ENCODE peak calls at places on chromosomes 1 and 21, in six cellular contexts. R, J, M, F, K and I are unnamed samples.

GRCh38 chr1:197696372-197696771 is 78.9 kb downstream of the DENND1B start:
- DNase-seq in R (no peak), J (no peak), M (no peak), F (no peak), K (no peak), I (no peak)

GRCh38 chr1:214002472-214002871 is 14.7 kb downstream of the PROX1 start:
- DNase-seq in R (no peak), J (no peak), M (no peak), F (no peak), K (no peak), I (no peak)

GRCh38 chr1:44611866-44612265 is 62.4 kb downstream of the TMEM53 start:
- DNase-seq in R (no peak), J (no peak), M (no peak), F (no peak), K (no peak), I (no peak)

GRCh38 chr1:65310078-65310587 is 790 bp downstream of the DNAJC6 start:
- DNase-seq in R (no peak), J (peak; percentile 51), M (peak; percentile 49), F (peak; percentile 44), K (peak; percentile 47), I (no peak)

GRCh38 chr1:200960948-200961340 is 62.6 kb downstream of the KIF21B start:
- DNase-seq in R (no peak), J (no peak), M (no peak), F (no peak), K (no peak), I (no peak)

GRCh38 chr1:213982814-213983588 is 4.8 kb upstream of the PROX1 start:
- DNase-seq in R (no peak), J (no peak), M (peak; percentile 35), F (no peak), K (peak; percentile 48), I (no peak)

GRCh38 chr1:212596798-212597197 is 11.8 kb upstream of the ATF3 start:
- DNase-seq in R (no peak), J (no peak), M (no peak), F (no peak), K (no peak), I (no peak)

GRCh38 chr1:2041887-2042286 is 8.3 kb upstream of the PRKCZ start:
- DNase-seq in R (no peak), J (no peak), M (no peak), F (no peak), K (no peak), I (no peak)

GRCh38 chr1:173867141-173867752 is 542 bp downstream of the GAS5 start:
- DNase-seq in R (no peak), J (peak; percentile 7), M (no peak), F (no peak), K (peak; percentile 76), I (no peak)

GRCh38 chr21:29215709-29216108 is 83.0 kb upstream of the BACH1 start:
- DNase-seq in R (no peak), J (no peak), M (no peak), F (no peak), K (no peak), I (no peak)

GRCh38 chr1:186188004-186188539 is 187.0 kb downstream of the TPR start:
- DNase-seq in R (no peak), J (no peak), M (no peak), F (no peak), K (no peak), I (no peak)

GRCh38 chr1:47866631-47867446 is 130.3 kb downstream of the TRABD2B start:
- DNase-seq in R (no peak), J (no peak), M (no peak), F (no peak), K (no peak), I (peak; percentile 45)

GRCh38 chr1:98796049-98796448 is 134.5 kb downstream of the SNX7 start:
- DNase-seq in R (no peak), J (no peak), M (no peak), F (no peak), K (no peak), I (no peak)

GRCh38 chr21:36038701-36039497 is 21.4 kb downstream of the SETD4 start:
- DNase-seq in R (no peak), J (no peak), M (no peak), F (no peak), K (no peak), I (no peak)

GRCh38 chr1:105485207-105485606 is 1571.3 kb upstream of the PRMT6 start:
- DNase-seq in R (no peak), J (no peak), M (no peak), F (no peak), K (no peak), I (no peak)

GRCh38 chr1:28512058-28512611 is 6.3 kb downstream of the RCC1 start:
- DNase-seq in R (no peak), J (no peak), M (no peak), F (no peak), K (no peak), I (no peak)

GRCh38 chr1:17046043-17046657 is 7.7 kb downstream of the SDHB start:
- DNase-seq in R (no peak), J (no peak), M (no peak), F (no peak), K (no peak), I (no peak)

GRCh38 chr1:51268675-51269033 is 32.6 kb downstream of the RNF11 start:
- DNase-seq in R (no peak), J (no peak), M (no peak), F (no peak), K (no peak), I (no peak)

GRCh38 chr1:81414417-81415087 is 386.2 kb upstream of the ADGRL2 start:
- DNase-seq in R (peak; percentile 82), J (peak; percentile 83), M (peak; percentile 78), F (peak; percentile 70), K (peak; percentile 55), I (peak; percentile 82)

GRCh38 chr21:16554522-16554921 is 824.7 kb downstream of the USP25 start:
- DNase-seq in R (no peak), J (peak; percentile 36), M (peak; percentile 26), F (no peak), K (peak; percentile 26), I (no peak)

GRCh38 chr21:31866077-31866511 is 6.7 kb upstream of the HUNK start:
- DNase-seq in R (peak; percentile 94), J (peak; percentile 83), M (peak; percentile 84), F (peak; percentile 90), K (peak; percentile 92), I (peak; percentile 75)

GRCh38 chr1:221271696-221272095 is 392.5 kb downstream of the HLX start:
- DNase-seq in R (no peak), J (no peak), M (no peak), F (no peak), K (no peak), I (no peak)

GRCh38 chr1:59263116-59263515 is 33.8 kb upstream of the FGGY start:
- DNase-seq in R (no peak), J (no peak), M (no peak), F (no peak), K (no peak), I (no peak)

GRCh38 chr1:115166531-115167091 is 77.3 kb upstream of the TSPAN2 start:
- DNase-seq in R (no peak), J (no peak), M (no peak), F (no peak), K (no peak), I (no peak)

GRCh38 chr21:26077523-26077922 is 93.0 kb downstream of the APP start:
- DNase-seq in R (no peak), J (no peak), M (no peak), F (no peak), K (no peak), I (no peak)

GRCh38 chr1:112251766-112252506 is 144.1 kb upstream of the CTTNBP2NL start:
- DNase-seq in R (no peak), J (no peak), M (no peak), F (no peak), K (no peak), I (no peak)
- H3K27ac ChIP-seq in R (no peak overlapping the region), J (no peak overlapping the region), M (no peak overlapping the region), F (no peak overlapping the region), K (no peak overlapping the region), I (no peak overlapping the region)

GRCh38 chr1:19324665-19324990 is 12.5 kb downstream of the SLC66A1 start:
- DNase-seq in R (no peak), J (no peak), M (no peak), F (no peak), K (no peak), I (no peak)

GRCh38 chr1:19325368-19325957 is 13.3 kb downstream of the SLC66A1 start:
- DNase-seq in R (no peak), J (no peak), M (no peak), F (no peak), K (peak; percentile 32), I (no peak)

GRCh38 chr1:19326748-19327065 is 14.6 kb downstream of the SLC66A1 start:
- DNase-seq in R (no peak), J (no peak), M (no peak), F (no peak), K (no peak), I (no peak)

GRCh38 chr1:19327301-19327700 is 15.2 kb downstream of the SLC66A1 start:
- DNase-seq in R (no peak), J (no peak), M (no peak), F (no peak), K (no peak), I (no peak)

GRCh38 chr1:19325958-19326747 is 14.0 kb downstream of the SLC66A1 start:
- DNase-seq in R (no peak), J (no peak), M (no peak), F (no peak), K (peak; percentile 23), I (no peak)
- TF ChIP-seq CTCF in R (no peak), J (no peak), M (no peak), F (no peak), K (no peak), I (no peak)

GRCh38 chr1:67939176-67939751 is 106.0 kb upstream of the GNG12 start:
- DNase-seq in R (no peak), J (no peak), M (no peak), F (no peak), K (no peak), I (no peak)

GRCh38 chr1:67939942-67940341 is 106.7 kb upstream of the GNG12 start:
- DNase-seq in R (no peak), J (no peak), M (no peak), F (no peak), K (no peak), I (no peak)

GRCh38 chr1:67942269-67942668 is 108.2 kb downstream of the DIRAS3 start:
- DNase-seq in R (no peak), J (no peak), M (no peak), F (no peak), K (no peak), I (no peak)

GRCh38 chr1:67941155-67941554 is 107.9 kb upstream of the GNG12 start:
- DNase-seq in R (no peak), J (no peak), M (no peak), F (no peak), K (no peak), I (no peak)

DNA sequence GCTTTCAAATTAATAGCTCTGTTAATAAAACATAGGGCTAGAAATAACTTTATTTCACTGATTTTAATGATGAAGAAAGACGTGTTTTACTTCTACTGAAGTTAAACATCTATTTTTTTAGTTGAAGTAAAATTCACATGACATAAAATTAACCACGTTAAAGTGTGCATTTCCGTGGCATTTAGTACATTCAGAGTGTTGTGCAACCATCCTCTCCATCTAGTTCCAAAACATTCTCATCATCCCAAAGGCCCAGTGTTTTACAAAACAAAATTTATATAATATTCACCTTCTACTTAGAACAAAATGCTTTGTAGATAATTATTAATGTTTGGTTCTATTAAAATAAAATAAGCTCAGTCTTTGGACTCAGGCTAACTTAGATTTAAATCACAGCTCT is 108.5 kb upstream of the GNG12 start:
- DNase-seq in R (no peak), J (no peak), M (no peak), F (no peak), K (no peak), I (no peak)
- H3K4me3 ChIP-seq in R (no peak overlapping the region), J (no peak overlapping the region), M (no peak overlapping the region), F (no peak overlapping the region), K (no peak overlapping the region), I (no peak overlapping the region)

GRCh38 chr1:109979489-109980091 is 5.0 kb upstream of the AHCYL1 start:
- DNase-seq in R (peak; percentile 46), J (no peak), M (no peak), F (no peak), K (peak; percentile 44), I (no peak)
- H3K27ac ChIP-seq in R (no peak overlapping the region), J (no peak overlapping the region), M (no peak overlapping the region), F (no peak overlapping the region), K (no peak overlapping the region), I (no peak overlapping the region)